ENCODE peak calls at places on chromosomes 13 and 19, in six cellular contexts. N, U, D, K, I and H are unnamed samples.

GRCh38 chr19:28542394-28543243 is 670.3 kb downstream of the UQCRFS1 start:
- DNase-seq in K (no peak), U (no peak), D (no peak), I (no peak), N (no peak), H (no peak)

GRCh38 chr13:80361298-80361697 is 20.4 kb upstream of the SPRY2 start:
- DNase-seq in K (no peak), I (no peak), N (no peak), D (no peak), U (no peak), H (no peak)

GRCh38 chr13:101949681-101950080 is 452.2 kb downstream of the FGF14 start:
- DNase-seq in D (no peak), U (no peak), I (no peak), K (no peak), N (no peak), H (no peak)

GRCh38 chr13:112102243-112102642 is 35.3 kb downstream of the SOX1 start:
- DNase-seq in D (peak; percentile 43), K (no peak), U (no peak), N (no peak), I (no peak), H (no peak)

GRCh38 chr13:99316224-99316623 is 9.0 kb upstream of the GPR183 start:
- DNase-seq in D (no peak), U (no peak), N (no peak), K (no peak), I (no peak), H (no peak)

GRCh38 chr13:94006271-94006670 is 473.2 kb downstream of the DCT start:
- DNase-seq in U (no peak), N (no peak), I (no peak), K (no peak), D (no peak), H (no peak)

GRCh38 chr13:32247887-32248286 is 67.3 kb downstream of the ZAR1L start:
- DNase-seq in U (no peak), K (no peak), D (no peak), I (no peak), N (peak; percentile 40), H (no peak)

GRCh38 chr13:33264620-33264978 is 21.0 kb downstream of the STARD13 start:
- DNase-seq in U (no peak), D (no peak), N (no peak), I (no peak), K (no peak), H (no peak)

GRCh38 chr13:77036294-77036693 is 9.3 kb upstream of the FBXL3 start:
- DNase-seq in K (no peak), N (no peak), D (no peak), I (no peak), U (no peak), H (no peak)

GRCh38 chr13:27997904-27998522 is 9.5 kb upstream of the URAD start:
- DNase-seq in K (no peak), D (peak; percentile 64), I (peak; percentile 56), U (peak; percentile 76), N (peak; percentile 28), H (peak; percentile 86)

GRCh38 chr13:35630551-35631275 is 154.2 kb upstream of the MAB21L1 start:
- DNase-seq in U (peak; percentile 75), I (peak; percentile 52), D (no peak), K (peak; percentile 32), N (peak; percentile 70), H (peak; percentile 94)

GRCh38 chr13:61410669-61411297 is 4.9 kb downstream of the PCDH20 start:
- DNase-seq in I (peak; percentile 8), K (no peak), U (no peak), N (peak; percentile 8), D (no peak), H (peak; percentile 16)

GRCh38 chr19:3648037-3648905 is 21.7 kb upstream of the CACTIN start:
- DNase-seq in I (no peak), N (no peak), U (no peak), D (no peak), K (no peak), H (no peak)

GRCh38 chr19:38647966-38648788 is 728 bp downstream of the ACTN4 start:
- DNase-seq in I (peak; percentile 33), K (no peak), D (no peak), N (no peak), U (no peak), H (no peak)

GRCh38 chr19:46616631-46617322 is 8.1 kb downstream of the PTGIR start:
- DNase-seq in I (peak; percentile 73), N (peak; percentile 85), U (peak; percentile 82), K (no peak), D (peak; percentile 79), H (peak; percentile 73)

GRCh38 chr13:33794576-33794975 is 23.4 kb upstream of the RFC3 start:
- DNase-seq in D (no peak), I (no peak), K (no peak), U (no peak), N (no peak), H (no peak)

GRCh38 chr19:39009001-39009400 is 23.3 kb downstream of the FBXO27 start:
- DNase-seq in D (no peak), N (no peak), U (no peak), I (no peak), K (no peak), H (no peak)

GRCh38 chr13:41458939-41459753 is 1.8 kb downstream of the RGCC start:
- DNase-seq in N (peak; percentile 72), I (peak; percentile 54), D (peak; percentile 59), K (no peak), U (no peak), H (peak; percentile 49)

GRCh38 chr19:17797397-17798201 is 2.7 kb downstream of the B3GNT3 start:
- DNase-seq in K (no peak), D (no peak), I (peak; percentile 16), U (no peak), N (no peak), H (no peak)

GRCh38 chr19:32098953-32099352 is 246.5 kb upstream of the ZNF507 start:
- DNase-seq in I (no peak), K (no peak), U (no peak), N (no peak), D (no peak), H (peak; percentile 74)

GRCh38 chr19:35076026-35076370 is 34.5 kb downstream of the HPN start:
- DNase-seq in U (no peak), N (no peak), K (no peak), D (no peak), I (no peak), H (no peak)

GRCh38 chr19:2041686-2042484 is 9.2 kb downstream of the MKNK2 start:
- DNase-seq in I (peak; percentile 87), N (peak; percentile 85), D (peak; percentile 97), U (peak; percentile 98), K (peak; percentile 93), H (peak; percentile 98)

GRCh38 chr19:2039959-2040646 is 10.9 kb downstream of the MKNK2 start:
- DNase-seq in I (no peak), D (no peak), U (no peak), N (no peak), K (no peak), H (no peak)

GRCh38 chr19:2042485-2043268 is 8.4 kb downstream of the MKNK2 start:
- DNase-seq in N (no peak), K (no peak), U (no peak), I (no peak), D (no peak), H (no peak)

GRCh38 chr19:2040647-2041435 is 10.2 kb downstream of the MKNK2 start:
- DNase-seq in U (no peak), N (no peak), D (no peak), I (no peak), K (no peak), H (no peak)

GRCh38 chr19:2041436-2041685 is 9.7 kb downstream of the MKNK2 start:
- DNase-seq in I (no peak), N (no peak), K (no peak), U (no peak), D (no peak), H (no peak)
- H3K18ac ChIP-seq in I (peak overlapping the region; percentile 40), N (no peak overlapping the region), K (peak overlapping the region; percentile 100), U (peak overlapping the region; percentile 47), D (peak overlapping the region; percentile 32), H (no peak overlapping the region)

GRCh38 chr13:20877902-20878301 is 24.6 kb downstream of the XPO4 start:
- DNase-seq in D (no peak), I (no peak), N (no peak), U (no peak), K (no peak), H (no peak)
- H3K18ac ChIP-seq in D (no peak overlapping the region), I (no peak overlapping the region), N (no peak overlapping the region), U (no peak overlapping the region), K (no peak overlapping the region), H (no peak overlapping the region)

GRCh38 chr19:52227196-52227940 is 37.5 kb downstream of the PPP2R1A start:
- DNase-seq in K (no peak), U (no peak), D (no peak), N (no peak), I (no peak), H (no peak)

GRCh38 chr19:52229524-52229923 is 39.7 kb downstream of the PPP2R1A start:
- DNase-seq in N (no peak), K (no peak), I (no peak), D (no peak), U (no peak), H (no peak)

GRCh38 chr19:52227980-52228379 is 38.1 kb downstream of the PPP2R1A start:
- DNase-seq in N (no peak), U (no peak), D (no peak), K (no peak), I (no peak), H (no peak)

GRCh38 chr19:52224211-52224610 is 34.4 kb downstream of the PPP2R1A start:
- DNase-seq in K (no peak), I (no peak), U (no peak), D (no peak), N (no peak), H (no peak)

GRCh38 chr19:52226652-52227051 is 36.8 kb downstream of the PPP2R1A start:
- DNase-seq in D (no peak), N (no peak), K (no peak), I (no peak), U (no peak), H (no peak)
- H3K18ac ChIP-seq in D (no peak overlapping the region), N (no peak overlapping the region), K (no peak overlapping the region), I (no peak overlapping the region), U (no peak overlapping the region), H (no peak overlapping the region)

GRCh38 chr13:110410000-110410399 is 102.9 kb downstream of the COL4A2 start:
- DNase-seq in K (no peak), D (no peak), U (no peak), N (no peak), I (peak; percentile 26), H (no peak)

GRCh38 chr13:110412132-110412912 is 105.2 kb downstream of the COL4A2 start:
- DNase-seq in U (peak; percentile 82), I (peak; percentile 100), D (peak; percentile 89), K (peak; percentile 56), N (peak; percentile 100), H (peak; percentile 97)

GRCh38 chr13:110409581-110409992 is 102.5 kb downstream of the COL4A2 start:
- DNase-seq in D (no peak), U (no peak), I (peak; percentile 93), N (peak; percentile 68), K (no peak), H (no peak)

GRCh38 chr13:110411316-110412105 is 104.4 kb downstream of the COL4A2 start:
- DNase-seq in I (peak; percentile 71), D (no peak), K (no peak), N (no peak), U (no peak), H (no peak)

DNA sequence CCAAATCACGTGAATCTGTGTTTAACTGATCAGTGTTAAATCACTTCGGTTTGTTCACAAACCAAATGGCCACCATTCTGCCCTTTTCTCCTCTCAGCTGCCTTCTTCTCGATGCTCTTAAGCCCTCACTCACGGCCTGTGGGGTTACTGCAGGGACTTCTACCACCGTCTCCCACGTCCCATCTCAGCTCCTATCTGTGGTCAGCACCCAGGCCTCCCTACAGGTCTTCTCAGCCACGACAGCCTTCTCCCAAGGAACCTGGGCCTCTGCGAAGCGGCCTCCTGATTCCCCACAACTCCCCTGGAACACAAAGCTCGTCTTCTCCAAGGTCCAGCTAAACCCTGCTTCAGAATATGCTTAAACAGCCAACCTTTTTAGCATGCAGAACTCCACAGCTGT is 103.8 kb downstream of the COL4A2 start:
- DNase-seq in I (peak; percentile 45), K (no peak), D (no peak), N (no peak), U (no peak), H (no peak)
- H3K18ac ChIP-seq in I (peak overlapping the region; percentile 88), K (no peak overlapping the region), D (no peak overlapping the region), N (peak overlapping the region; percentile 65), U (no peak overlapping the region), H (no peak overlapping the region)